ENCODE peak calls at places on chromosomes 1 and 21, in eight cellular contexts. G is NCI-H1436; Z is NCI-H1105; R is uterus; M is activated CD8-positive, alpha-beta memory T cell treated with anti-CD3 and anti-CD28 coated beads, Interleukin-2, amount 50 U/mL, for 4 hours; U is activated T-helper 1 cell treated with anti-CD3 and anti-CD28 coated beads, Interleukin-12 subunit alpha, Interleukin-12 subunit beta, Interleukin-2, Interleukin-4 antibody, amounts not matched to agents 30 ng/mL and 10 ng/mL and 1 ng/mL, durations not matched to agents 14 hours and 24 hours and 36 hours; O is lower lobe of right lung; N is substantia nigra. I is an unnamed sample.

GRCh38 chr1:23210351-23210785 is 6.9 kb downstream of the HTR1D start:
- DNase-seq in G (no peak), Z (no peak), R (no peak), M (no peak), U (no peak), O (no peak), N (no peak), I (no peak)

GRCh38 chr1:216617081-216617480 is 106.1 kb downstream of the ESRRG start:
- DNase-seq in G (no peak), Z (no peak), R (no peak), M (no peak), U (no peak), O (no peak), N (no peak), I (no peak)

GRCh38 chr1:59292557-59292956 is 4.3 kb upstream of the FGGY start:
- DNase-seq in G (no peak), Z (no peak), R (peak), M (no peak), U (no peak), O (no peak), N (peak), I (no peak)

GRCh38 chr1:53754484-53755312 is 15.7 kb upstream of the GLIS1 start:
- DNase-seq in G (peak), Z (peak), R (peak), M (no peak), U (no peak), O (no peak), N (no peak), I (no peak)

GRCh38 chr1:48217861-48218260 is 4.7 kb upstream of the SLC5A9 start:
- DNase-seq in G (no peak), Z (no peak), R (no peak), M (no peak), U (no peak), O (no peak), N (no peak), I (no peak)

GRCh38 chr1:175394739-175395138 is 202.2 kb upstream of the KIAA0040 start:
- DNase-seq in G (no peak), Z (peak), R (no peak), M (no peak), U (no peak), O (no peak), N (no peak), I (peak)

GRCh38 chr1:41659159-41659495 is 174.6 kb upstream of the EDN2 start:
- DNase-seq in G (no peak), Z (no peak), R (no peak), M (peak), U (no peak), O (no peak), N (no peak), I (no peak)

GRCh38 chr1:51752073-51752948 is 126.2 kb downstream of the NRDC start:
- DNase-seq in G (no peak), Z (no peak), R (no peak), M (no peak), U (no peak), O (no peak), N (no peak), I (no peak)

GRCh38 chr1:160638926-160639325 is 7.9 kb downstream of the SLAMF1 start:
- DNase-seq in G (no peak), Z (no peak), R (no peak), M (no peak), U (no peak), O (no peak), N (no peak), I (no peak)

GRCh38 chr1:44316231-44316759 is 38.8 kb downstream of the ERI3 start:
- DNase-seq in G (peak), Z (no peak), R (no peak), M (no peak), U (peak), O (no peak), N (no peak), I (peak)

GRCh38 chr1:237258871-237259270 is 216.9 kb downstream of the RYR2 start:
- DNase-seq in G (no peak), Z (no peak), R (peak), M (no peak), U (no peak), O (no peak), N (no peak), I (no peak)

GRCh38 chr1:56433056-56433577 is 146.2 kb downstream of the PLPP3 start:
- DNase-seq in G (no peak), Z (no peak), R (no peak), M (no peak), U (no peak), O (no peak), N (no peak), I (no peak)

GRCh38 chr1:204294371-204294770 is 65.4 kb downstream of the PLEKHA6 start:
- DNase-seq in G (no peak), Z (no peak), R (peak), M (no peak), U (no peak), O (no peak), N (no peak), I (no peak)

GRCh38 chr1:45111239-45111638 is 95.2 kb downstream of the ZSWIM5 start:
- DNase-seq in G (no peak), Z (no peak), R (no peak), M (no peak), U (no peak), O (no peak), N (no peak), I (no peak)

GRCh38 chr21:42835211-42835610 is 44.1 kb downstream of the WDR4 start:
- DNase-seq in G (no peak), Z (no peak), R (no peak), M (no peak), U (no peak), O (no peak), N (no peak), I (no peak)

GRCh38 chr1:206560021-206560716 is 52.1 kb downstream of the EIF2D start:
- DNase-seq in G (no peak), Z (no peak), R (no peak), M (no peak), U (no peak), O (no peak), N (no peak), I (peak)

GRCh38 chr1:94983343-94983742 is 56.4 kb upstream of the CNN3 start:
- DNase-seq in G (no peak), Z (no peak), R (peak), M (no peak), U (no peak), O (no peak), N (no peak), I (no peak)

GRCh38 chr1:15046487-15047165 is 106.9 kb upstream of the TMEM51 start:
- DNase-seq in G (peak), Z (peak), R (peak), M (peak), U (peak), O (peak), N (peak), I (no peak)

GRCh38 chr1:30707412-30708360 is 15.7 kb downstream of the MATN1 start:
- DNase-seq in G (peak), Z (peak), R (peak), M (peak), U (peak), O (peak), N (peak), I (peak)

GRCh38 chr1:235724716-235725115 is 75.1 kb upstream of the GNG4 start:
- DNase-seq in G (no peak), Z (no peak), R (no peak), M (no peak), U (no peak), O (no peak), N (no peak), I (no peak)

GRCh38 chr1:176996455-176997090 is 167.9 kb downstream of the ASTN1 start:
- DNase-seq in G (no peak), Z (no peak), R (no peak), M (no peak), U (no peak), O (no peak), N (peak), I (no peak)